ENCODE peak calls at places on chromosomes 12 and 14, in nine cellular contexts. One of them, this sample, is unnamed. For H4K20me1, the result is how much of the 10 kb centered on the place peaks cover.

GRCh38 chr14:20998674-20999366 is at the start of gene SLC39A2:
- DNase-seq in neural progenitor cell: peak
- DNase-seq in OCI-LY7: no peak
- DNase-seq in PC-3: peak
- DNase-seq in IMR-90: peak
- DNase-seq in fibroblast of lung: peak
- DNase-seq in HCT116: peak
- DNase-seq in MM.1S: no peak
- DNase-seq in GM23248: peak
- DNase-seq in this sample: peak

GRCh38 chr14:102028733-102029132 is 58.1 kb downstream of the HSP90AA1 start:
- DNase-seq in neural progenitor cell: no peak
- DNase-seq in OCI-LY7: no peak
- DNase-seq in PC-3: peak
- DNase-seq in IMR-90: peak
- DNase-seq in fibroblast of lung: peak
- DNase-seq in HCT116: no peak
- DNase-seq in MM.1S: no peak
- DNase-seq in GM23248: peak
- DNase-seq in this sample: peak

GRCh38 chr14:21099596-21099985 is 1.1 kb upstream of the ZNF219 start:
- DNase-seq in neural progenitor cell: no peak
- DNase-seq in OCI-LY7: no peak
- DNase-seq in PC-3: no peak
- DNase-seq in IMR-90: no peak
- DNase-seq in fibroblast of lung: no peak
- DNase-seq in HCT116: no peak
- DNase-seq in MM.1S: no peak
- DNase-seq in GM23248: no peak
- DNase-seq in this sample: no peak

GRCh38 chr14:93086441-93087055 is 29.2 kb downstream of the ITPK1 start:
- DNase-seq in neural progenitor cell: no peak
- DNase-seq in OCI-LY7: no peak
- DNase-seq in PC-3: no peak
- DNase-seq in IMR-90: no peak
- DNase-seq in fibroblast of lung: no peak
- DNase-seq in HCT116: no peak
- DNase-seq in MM.1S: peak
- DNase-seq in GM23248: no peak
- DNase-seq in this sample: no peak

GRCh38 chr14:91041450-91041849 is 19.0 kb downstream of the RPS6KA5 start:
- DNase-seq in neural progenitor cell: no peak
- DNase-seq in OCI-LY7: no peak
- DNase-seq in PC-3: no peak
- DNase-seq in IMR-90: no peak
- DNase-seq in fibroblast of lung: no peak
- DNase-seq in HCT116: no peak
- DNase-seq in MM.1S: peak
- DNase-seq in GM23248: no peak
- DNase-seq in this sample: no peak

GRCh38 chr12:29309320-29309902 is 71.6 kb downstream of the ERGIC2 start:
- DNase-seq in neural progenitor cell: no peak
- DNase-seq in OCI-LY7: peak
- DNase-seq in PC-3: peak
- DNase-seq in IMR-90: peak
- DNase-seq in fibroblast of lung: peak
- DNase-seq in HCT116: peak
- DNase-seq in MM.1S: no peak
- DNase-seq in GM23248: peak
- DNase-seq in this sample: peak

GRCh38 chr12:47819902-47820630 is at the start of gene HDAC7:
- DNase-seq in neural progenitor cell: peak
- DNase-seq in OCI-LY7: peak
- DNase-seq in PC-3: peak
- DNase-seq in IMR-90: peak
- DNase-seq in fibroblast of lung: peak
- DNase-seq in HCT116: peak
- DNase-seq in MM.1S: peak
- DNase-seq in GM23248: peak
- DNase-seq in this sample: peak

GRCh38 chr14:39107624-39108023 is 4.6 kb upstream of the SEC23A start:
- DNase-seq in neural progenitor cell: peak
- DNase-seq in OCI-LY7: peak
- DNase-seq in PC-3: peak
- DNase-seq in IMR-90: peak
- DNase-seq in fibroblast of lung: peak
- DNase-seq in HCT116: no peak
- DNase-seq in MM.1S: peak
- DNase-seq in GM23248: peak
- DNase-seq in this sample: peak

GRCh38 chr12:15225136-15225535 is 3.9 kb upstream of the RERG start:
- DNase-seq in neural progenitor cell: no peak
- DNase-seq in OCI-LY7: no peak
- DNase-seq in PC-3: no peak
- DNase-seq in IMR-90: no peak
- DNase-seq in fibroblast of lung: peak
- DNase-seq in HCT116: no peak
- DNase-seq in MM.1S: no peak
- DNase-seq in GM23248: peak
- DNase-seq in this sample: no peak

GRCh38 chr12:70748809-70749208 is 111.6 kb upstream of the PTPRB start:
- DNase-seq in neural progenitor cell: no peak
- DNase-seq in OCI-LY7: no peak
- DNase-seq in PC-3: no peak
- DNase-seq in IMR-90: no peak
- DNase-seq in fibroblast of lung: no peak
- DNase-seq in HCT116: no peak
- DNase-seq in MM.1S: no peak
- DNase-seq in GM23248: no peak
- DNase-seq in this sample: no peak

GRCh38 chr12:2997989-2998670 is 38.9 kb downstream of the TEAD4 start:
- DNase-seq in neural progenitor cell: no peak
- DNase-seq in OCI-LY7: no peak
- DNase-seq in PC-3: no peak
- DNase-seq in IMR-90: no peak
- DNase-seq in fibroblast of lung: no peak
- DNase-seq in HCT116: no peak
- DNase-seq in MM.1S: no peak
- DNase-seq in GM23248: peak
- DNase-seq in this sample: peak

GRCh38 chr12:54565658-54566552 is 16.5 kb downstream of the PDE1B start:
- DNase-seq in neural progenitor cell: peak
- DNase-seq in OCI-LY7: no peak
- DNase-seq in PC-3: no peak
- DNase-seq in IMR-90: no peak
- DNase-seq in fibroblast of lung: no peak
- DNase-seq in HCT116: no peak
- DNase-seq in MM.1S: no peak
- DNase-seq in GM23248: no peak
- DNase-seq in this sample: no peak

GRCh38 chr14:73233564-73233963 is 3.7 kb upstream of the PAPLN start:
- DNase-seq in neural progenitor cell: no peak
- DNase-seq in OCI-LY7: no peak
- DNase-seq in PC-3: no peak
- DNase-seq in IMR-90: no peak
- DNase-seq in fibroblast of lung: no peak
- DNase-seq in HCT116: no peak
- DNase-seq in MM.1S: no peak
- DNase-seq in GM23248: no peak
- DNase-seq in this sample: no peak

DNA sequence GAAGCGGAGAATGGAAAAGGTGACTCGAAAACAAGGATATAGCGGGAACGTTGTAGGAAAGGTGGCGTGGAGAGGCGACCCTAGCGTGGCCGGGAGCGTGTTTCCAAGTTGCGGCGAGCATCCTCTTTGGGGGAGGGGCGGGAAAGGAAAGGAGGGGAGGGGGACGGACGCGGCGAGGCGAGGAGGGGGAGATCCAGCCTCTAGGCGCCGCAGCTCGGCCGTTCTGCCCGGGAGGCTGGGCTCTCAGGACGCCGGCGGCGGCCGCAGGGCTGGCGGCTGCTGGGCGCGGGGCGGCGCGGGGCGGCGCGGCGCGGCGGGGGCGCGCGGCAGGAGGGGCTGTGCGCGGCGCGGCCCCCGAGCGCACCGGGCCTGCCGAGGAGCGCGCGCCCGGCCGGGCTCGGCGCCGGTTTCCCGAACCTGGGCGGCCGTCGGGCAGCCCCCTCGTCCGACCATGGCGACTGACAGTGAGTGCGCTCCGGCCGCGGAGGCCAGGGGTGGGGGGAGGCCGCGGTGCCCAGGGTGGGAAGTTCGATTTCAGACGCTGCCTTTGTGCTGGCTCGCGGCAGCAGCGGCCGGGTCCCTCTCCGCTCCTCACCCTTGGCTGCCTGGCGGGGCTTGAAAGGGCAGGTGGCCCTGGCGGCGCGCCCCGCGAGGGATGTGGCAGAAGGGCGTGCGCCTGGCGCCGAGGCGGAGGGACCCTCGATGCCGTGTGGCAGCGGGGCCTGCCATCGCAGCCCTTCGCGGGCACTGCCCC is 50.3 kb downstream of the SNAPC1 start:
- DNase-seq in neural progenitor cell: peak
- DNase-seq in OCI-LY7: no peak
- DNase-seq in PC-3: no peak
- DNase-seq in IMR-90: no peak
- DNase-seq in fibroblast of lung: no peak
- DNase-seq in HCT116: no peak
- DNase-seq in MM.1S: no peak
- DNase-seq in GM23248: peak
- DNase-seq in this sample: peak
- H3K4me3 ChIP-seq in neural progenitor cell: peak
- H3K4me3 ChIP-seq in OCI-LY7: no peak
- H3K4me3 ChIP-seq in PC-3: peak
- H3K4me3 ChIP-seq in IMR-90: peak
- H3K4me3 ChIP-seq in fibroblast of lung: peak
- H3K4me3 ChIP-seq in HCT116: no peak
- H3K4me3 ChIP-seq in MM.1S: no peak
- H3K4me3 ChIP-seq in GM23248: peak
- H3K4me3 ChIP-seq in this sample: peak

DNA sequence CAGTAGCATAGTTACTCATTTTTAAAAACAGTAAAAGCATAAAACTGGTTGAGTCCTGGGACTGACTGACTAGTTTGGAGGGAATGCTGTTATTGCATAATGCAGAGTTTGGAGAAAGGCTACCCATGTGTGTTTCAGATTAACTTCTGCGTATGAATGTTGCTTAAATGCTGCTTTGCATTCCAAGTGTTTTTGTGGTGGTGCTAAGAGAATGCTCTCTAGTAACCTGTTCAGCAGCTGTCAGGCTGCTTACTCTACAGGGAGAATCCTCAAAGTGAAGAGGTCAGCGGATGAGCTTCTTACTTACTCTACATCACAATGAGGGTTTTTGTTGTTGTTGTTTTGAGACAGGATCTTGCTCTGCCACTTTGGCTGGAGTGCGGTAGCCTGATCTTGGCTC is 4.3 kb downstream of the DLST start:
- DNase-seq in neural progenitor cell: peak
- DNase-seq in OCI-LY7: no peak
- DNase-seq in PC-3: no peak
- DNase-seq in IMR-90: peak
- DNase-seq in fibroblast of lung: peak
- DNase-seq in HCT116: no peak
- DNase-seq in MM.1S: no peak
- DNase-seq in GM23248: peak
- DNase-seq in this sample: peak
- H4K20me1 ChIP-seq in neural progenitor cell: half or more
- H4K20me1 ChIP-seq in OCI-LY7: under half
- H4K20me1 ChIP-seq in PC-3: under half
- H4K20me1 ChIP-seq in IMR-90: half or more
- H4K20me1 ChIP-seq in fibroblast of lung: under half
- H4K20me1 ChIP-seq in HCT116: under half
- H4K20me1 ChIP-seq in MM.1S: under half
- H4K20me1 ChIP-seq in GM23248: under half
- H4K20me1 ChIP-seq in this sample: half or more

GRCh38 chr14:54568821-54569591 is 2.1 kb downstream of the SAMD4A start:
- DNase-seq in neural progenitor cell: peak
- DNase-seq in OCI-LY7: no peak
- DNase-seq in PC-3: peak
- DNase-seq in IMR-90: peak
- DNase-seq in fibroblast of lung: peak
- DNase-seq in HCT116: no peak
- DNase-seq in MM.1S: no peak
- DNase-seq in GM23248: peak
- DNase-seq in this sample: peak
- H3K4me3 ChIP-seq in neural progenitor cell: no peak
- H3K4me3 ChIP-seq in OCI-LY7: no peak
- H3K4me3 ChIP-seq in PC-3: peak
- H3K4me3 ChIP-seq in IMR-90: peak
- H3K4me3 ChIP-seq in fibroblast of lung: peak
- H3K4me3 ChIP-seq in HCT116: no peak
- H3K4me3 ChIP-seq in MM.1S: no peak
- H3K4me3 ChIP-seq in GM23248: peak
- H3K4me3 ChIP-seq in this sample: peak

GRCh38 chr14:76151398-76152332 is at the start of gene GPATCH2L:
- DNase-seq in neural progenitor cell: peak
- DNase-seq in OCI-LY7: peak
- DNase-seq in PC-3: peak
- DNase-seq in IMR-90: peak
- DNase-seq in fibroblast of lung: peak
- DNase-seq in HCT116: peak
- DNase-seq in MM.1S: peak
- DNase-seq in GM23248: peak
- DNase-seq in this sample: peak

GRCh38 chr14:76154539-76155126 is 2.9 kb downstream of the GPATCH2L start:
- DNase-seq in neural progenitor cell: no peak
- DNase-seq in OCI-LY7: no peak
- DNase-seq in PC-3: no peak
- DNase-seq in IMR-90: no peak
- DNase-seq in fibroblast of lung: no peak
- DNase-seq in HCT116: no peak
- DNase-seq in MM.1S: no peak
- DNase-seq in GM23248: no peak
- DNase-seq in this sample: no peak

GRCh38 chr14:76149196-76149595 is 2.5 kb upstream of the GPATCH2L start:
- DNase-seq in neural progenitor cell: no peak
- DNase-seq in OCI-LY7: no peak
- DNase-seq in PC-3: no peak
- DNase-seq in IMR-90: no peak
- DNase-seq in fibroblast of lung: no peak
- DNase-seq in HCT116: no peak
- DNase-seq in MM.1S: no peak
- DNase-seq in GM23248: no peak
- DNase-seq in this sample: no peak

GRCh38 chr14:76152333-76152681 is 585 bp downstream of the GPATCH2L start:
- DNase-seq in neural progenitor cell: peak
- DNase-seq in OCI-LY7: peak
- DNase-seq in PC-3: peak
- DNase-seq in IMR-90: peak
- DNase-seq in fibroblast of lung: peak
- DNase-seq in HCT116: peak
- DNase-seq in MM.1S: peak
- DNase-seq in GM23248: peak
- DNase-seq in this sample: peak

DNA sequence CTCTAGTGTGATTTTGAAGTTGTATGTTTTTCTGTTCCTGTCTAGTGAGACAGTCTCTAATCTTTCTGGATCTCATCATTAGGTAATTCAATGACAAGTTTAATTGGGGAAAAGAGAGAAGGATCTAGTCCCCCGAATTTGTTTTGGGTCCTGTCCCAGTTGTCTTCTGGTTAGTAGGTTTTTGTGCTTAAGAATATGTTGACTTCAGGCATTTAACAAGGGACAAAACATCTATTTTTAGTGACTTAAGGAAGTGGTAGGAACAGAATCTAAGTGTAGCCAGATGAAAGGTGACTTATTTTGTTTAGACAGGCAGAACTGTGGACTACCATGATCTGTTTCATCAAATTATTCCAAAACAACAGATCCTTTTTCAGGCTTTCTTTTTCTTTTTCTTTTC is 2.2 kb downstream of the GPATCH2L start:
- DNase-seq in neural progenitor cell: no peak
- DNase-seq in OCI-LY7: no peak
- DNase-seq in PC-3: no peak
- DNase-seq in IMR-90: no peak
- DNase-seq in fibroblast of lung: no peak
- DNase-seq in HCT116: no peak
- DNase-seq in MM.1S: no peak
- DNase-seq in GM23248: no peak
- DNase-seq in this sample: no peak
- H4K20me1 ChIP-seq in neural progenitor cell: half or more
- H4K20me1 ChIP-seq in OCI-LY7: under half
- H4K20me1 ChIP-seq in PC-3: half or more
- H4K20me1 ChIP-seq in IMR-90: half or more
- H4K20me1 ChIP-seq in fibroblast of lung: under half
- H4K20me1 ChIP-seq in HCT116: under half
- H4K20me1 ChIP-seq in MM.1S: under half
- H4K20me1 ChIP-seq in GM23248: under half
- H4K20me1 ChIP-seq in this sample: half or more